ENCODE peak calls at places on chromosomes 13 and 19, in four cellular contexts. J is activated CD8-positive, alpha-beta memory T cell treated with anti-CD3 and anti-CD28 coated beads for 1 hour; Q is neural crest cell; F is stimulated activated CD8-positive, alpha-beta memory T cell treated with anti-CD3 and anti-CD28 coated beads, Interleukin-15, amount 100 ng/mL, for 24 hours. R is an unnamed sample.

GRCh38 chr19:53872762-53873161 is 5.1 kb downstream of the MYADM start:
- DNase-seq in F (no peak), Q (no peak), J (no peak), R (no peak)

GRCh38 chr19:3803986-3804385 is 17.8 kb upstream of the MATK start:
- DNase-seq in J (no peak), Q (no peak), F (no peak), R (no peak)

GRCh38 chr19:33225458-33225925 is at the start of gene SLC7A10:
- DNase-seq in Q (no peak), F (no peak), J (no peak), R (peak)

GRCh38 chr19:13993554-13994308 is 12.4 kb downstream of the RFX1 start:
- DNase-seq in Q (no peak), J (no peak), F (no peak), R (no peak)

GRCh38 chr19:58040751-58041525 is 7.1 kb downstream of the ZSCAN1 start:
- DNase-seq in F (no peak), Q (no peak), J (no peak), R (no peak)

GRCh38 chr13:73411067-73411809 is 352.4 kb downstream of the KLF5 start:
- DNase-seq in J (no peak), Q (no peak), F (no peak), R (no peak)

GRCh38 chr19:49573009-49573408 is 7.3 kb downstream of the NOSIP start:
- DNase-seq in F (no peak), Q (no peak), J (no peak), R (no peak)

GRCh38 chr19:2015611-2015950 is at the start of gene BTBD2:
- DNase-seq in F (peak), Q (no peak), J (peak), R (peak)

GRCh38 chr13:113053376-113053775 is 52.2 kb upstream of the F7 start:
- DNase-seq in Q (no peak), F (no peak), J (no peak), R (no peak)

GRCh38 chr19:50046649-50047503 is 21.1 kb downstream of the ZNF473 start:
- DNase-seq in Q (peak), F (peak), J (peak), R (peak)

GRCh38 chr19:9353011-9353410 is 9.8 kb upstream of the ZNF177 start:
- DNase-seq in Q (no peak), F (no peak), J (no peak), R (no peak)